ENCODE peak calls at places on chromosomes 3 and 15, in six cellular contexts. J, I, M, U, W and P are unnamed samples.

GRCh38 chr3:87311309-87311708 is 34.9 kb upstream of the POU1F1 start:
- DNase-seq in J (no peak), I (no peak), W (no peak), M (no peak), U (no peak), P (no peak)

GRCh38 chr15:96948981-96949380 is 618.5 kb downstream of the NR2F2 start:
- DNase-seq in U (no peak), J (no peak), I (no peak), W (no peak), M (no peak), P (no peak)

GRCh38 chr15:95884276-95884675 is 446.2 kb upstream of the NR2F2 start:
- DNase-seq in M (no peak), I (no peak), U (no peak), J (no peak), W (no peak), P (no peak)

GRCh38 chr3:141444586-141445285 is 42.1 kb upstream of the RASA2 start:
- DNase-seq in U (no peak), I (no peak), M (no peak), J (no peak), W (no peak), P (no peak)

GRCh38 chr15:75731248-75732100 is 18.8 kb upstream of the CSPG4 start:
- DNase-seq in U (no peak), W (no peak), I (no peak), M (no peak), J (peak; percentile 73), P (no peak)

GRCh38 chr3:188153498-188153948 is 434 bp upstream of the LPP start:
- DNase-seq in W (no peak), J (peak; percentile 84), U (peak; percentile 84), I (peak; percentile 83), M (peak; percentile 85), P (peak; percentile 51)

GRCh38 chr3:172549144-172549543 is 25.9 kb upstream of the TNFSF10 start:
- DNase-seq in M (no peak), W (no peak), I (no peak), J (no peak), U (no peak), P (no peak)

GRCh38 chr3:187736418-187736871 is 8.8 kb downstream of the BCL6 start:
- DNase-seq in U (no peak), I (no peak), W (no peak), J (no peak), M (no peak), P (no peak)

GRCh38 chr15:87045741-87046140 is 966.1 kb downstream of the AGBL1 start:
- DNase-seq in M (no peak), U (no peak), J (no peak), W (no peak), I (no peak), P (no peak)

GRCh38 chr15:31398677-31399260 is 72.1 kb downstream of the KLF13 start:
- DNase-seq in W (no peak), J (no peak), I (peak; percentile 66), M (no peak), U (no peak), P (no peak)

GRCh38 chr15:30059771-30060170 is 23.0 kb upstream of the GOLGA8J start:
- DNase-seq in M (no peak), I (no peak), U (no peak), J (no peak), W (no peak), P (no peak)

GRCh38 chr3:119570229-119570628 is 9.1 kb upstream of the ADPRH start:
- DNase-seq in J (no peak), U (no peak), W (no peak), I (no peak), M (no peak), P (no peak)

GRCh38 chr3:168094877-168095610 is 680 bp downstream of the GOLIM4 start:
- DNase-seq in M (peak; percentile 48), J (peak; percentile 32), W (peak; percentile 30), I (peak; percentile 72), U (peak; percentile 44), P (peak; percentile 83)

GRCh38 chr15:58392611-58393161 is 39.1 kb upstream of the LIPC start:
- DNase-seq in I (no peak), M (peak; percentile 47), W (no peak), J (no peak), U (no peak), P (no peak)

GRCh38 chr3:121747976-121748375 is 1.6 kb downstream of the GOLGB1 start:
- DNase-seq in I (no peak), M (no peak), U (no peak), J (no peak), W (no peak), P (no peak)

GRCh38 chr15:57160823-57161560 is 215.3 kb upstream of the CGNL1 start:
- DNase-seq in U (no peak), M (no peak), I (no peak), J (no peak), W (no peak), P (no peak)

GRCh38 chr3:120171134-120171863 is 77.1 kb upstream of the GSK3B start:
- DNase-seq in W (no peak), M (no peak), U (no peak), I (no peak), J (no peak), P (no peak)

GRCh38 chr3:4856986-4857385 is 122.3 kb upstream of the BHLHE40 start:
- DNase-seq in W (no peak), I (no peak), M (no peak), J (no peak), U (no peak), P (no peak)

DNA sequence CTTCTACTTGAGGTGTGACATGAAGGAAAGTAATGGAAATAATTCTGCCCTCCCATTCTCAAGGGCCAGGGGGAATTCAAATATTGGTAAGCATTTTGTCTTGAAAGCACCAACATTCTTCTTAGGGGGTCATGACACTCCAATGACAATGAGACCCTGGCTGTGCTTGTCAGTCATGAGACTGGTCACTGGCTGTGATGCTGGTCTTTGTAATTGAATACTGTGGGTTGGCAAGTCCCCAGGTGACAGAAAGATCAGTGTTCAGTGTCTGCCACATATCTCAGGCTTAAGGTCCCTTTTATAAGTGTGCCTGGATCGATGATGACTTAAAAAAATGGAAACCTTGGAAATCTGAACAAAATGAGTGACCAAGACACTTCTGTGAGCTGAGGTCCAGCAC is 151.4 kb downstream of the SNRPN start:
- DNase-seq in M (no peak), I (no peak), J (no peak), U (no peak), W (no peak), P (no peak)
- H3K9me3 ChIP-seq in M (peaks cover 16% of the 10 kb centered on the region), I (peaks cover 53% of the 10 kb centered on the region), J (peaks cover 41% of the 10 kb centered on the region), U (peaks cover 14% of the 10 kb centered on the region), W (no peaks in the 10 kb centered on the region), P (peaks cover 45% of the 10 kb centered on the region)

DNA sequence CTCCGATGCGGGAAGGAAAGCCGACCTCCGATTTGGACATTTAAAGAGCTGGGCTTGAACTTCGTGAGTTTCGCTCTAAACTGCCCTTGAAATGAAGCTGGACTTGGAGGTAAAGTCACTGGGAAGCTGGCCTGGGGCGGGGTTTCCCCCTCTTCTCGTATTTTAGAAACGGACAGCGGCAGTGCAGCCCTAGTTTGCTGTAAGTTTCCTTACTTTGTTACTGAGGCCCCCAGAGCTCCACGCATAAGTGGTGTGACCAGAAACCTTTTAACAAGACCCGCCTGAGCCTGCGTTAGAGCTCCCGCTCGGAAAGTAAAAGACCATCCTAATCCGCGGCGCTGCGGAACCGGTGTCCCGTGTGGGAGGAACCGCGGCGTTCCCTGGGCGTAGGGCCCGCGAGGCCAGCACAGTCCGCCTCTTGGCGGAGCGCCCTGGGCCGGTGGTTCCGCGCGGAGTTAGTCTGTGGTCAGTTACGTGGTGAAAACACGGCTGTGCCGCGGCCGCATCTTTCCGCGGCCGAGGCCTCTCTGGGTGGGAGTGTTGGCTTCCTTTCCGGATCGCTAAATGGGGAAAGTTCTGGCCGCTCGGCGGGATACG is 409 bp downstream of the B3GNT5 start:
- DNase-seq in I (peak; percentile 68), W (no peak), U (no peak), J (peak; percentile 84), M (peak; percentile 79), P (peak; percentile 19)
- TF ChIP-seq POLR2A in I (peak; percentile 73), W (no peak), U (no peak), J (peak; percentile 48), M (no peak), P (no peak)

DNA sequence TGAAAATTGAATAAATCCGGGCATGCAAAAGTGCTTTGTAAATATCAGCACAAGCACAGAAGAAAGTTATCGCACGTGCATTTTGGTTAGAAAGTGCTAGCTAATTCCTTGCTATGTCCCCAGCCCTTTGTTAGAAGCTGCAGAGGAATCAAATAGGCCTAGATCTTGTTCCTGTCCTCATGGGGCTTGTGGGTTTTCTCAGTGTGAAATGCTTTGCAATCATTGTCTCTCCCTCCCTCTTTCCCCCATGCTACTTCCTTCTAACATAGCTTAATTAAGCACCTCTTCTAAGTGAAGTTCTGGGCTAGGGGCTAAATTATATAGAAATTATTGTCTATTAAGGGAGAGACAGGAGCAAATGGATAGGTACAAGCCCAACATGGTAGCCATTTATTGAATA is 271.7 kb downstream of the RPLP1 start:
- DNase-seq in I (no peak), W (no peak), M (no peak), J (no peak), U (no peak), P (no peak)
- H3K4me1 ChIP-seq in I (no peaks in the 10 kb centered on the region), W (peaks cover 17% of the 10 kb centered on the region), M (no peaks in the 10 kb centered on the region), J (no peaks in the 10 kb centered on the region), U (no peaks in the 10 kb centered on the region), P (peaks cover 5% of the 10 kb centered on the region)

GRCh38 chr3:179495483-179495882 is 44.2 kb upstream of the GNB4 start:
- DNase-seq in U (no peak), I (no peak), M (no peak), W (no peak), J (no peak), P (no peak)
- H3K9me3 ChIP-seq in U (peaks cover 11% of the 10 kb centered on the region), I (peaks cover 29% of the 10 kb centered on the region), M (peaks cover 12% of the 10 kb centered on the region), W (peaks cover 12% of the 10 kb centered on the region), J (peaks cover 6% of the 10 kb centered on the region), P (no peaks in the 10 kb centered on the region)

GRCh38 chr15:90893175-90894090 is 9.1 kb downstream of the FES start:
- DNase-seq in M (no peak), U (no peak), W (no peak), J (no peak), I (no peak), P (no peak)
- TF ChIP-seq POLR2A in M (no peak), U (no peak), W (peak; percentile 18), J (no peak), I (no peak), P (no peak)

DNA sequence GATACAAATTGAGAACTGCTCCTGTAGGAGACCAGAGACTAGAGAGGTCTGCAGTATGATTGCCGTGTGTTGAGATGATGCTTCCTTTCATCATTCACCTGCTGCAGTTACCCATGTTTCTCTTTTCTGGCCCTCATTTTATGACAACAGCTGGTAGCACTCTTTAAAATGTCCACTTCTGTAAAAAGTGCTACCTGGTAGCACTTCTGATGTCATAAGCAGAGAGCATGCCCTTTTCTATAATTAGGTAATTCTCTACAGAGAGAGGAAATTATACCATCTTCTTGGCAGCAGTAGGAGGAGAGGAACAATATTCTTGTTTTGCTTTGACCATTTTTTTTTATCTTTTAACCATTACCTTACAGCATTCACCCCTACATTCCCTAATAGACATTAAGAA is 123.8 kb downstream of the PPM1L start:
- DNase-seq in M (no peak), I (no peak), J (no peak), W (no peak), U (no peak), P (no peak)
- H3K4me1 ChIP-seq in M (no peaks in the 10 kb centered on the region), I (no peaks in the 10 kb centered on the region), J (no peaks in the 10 kb centered on the region), W (no peaks in the 10 kb centered on the region), U (no peaks in the 10 kb centered on the region), P (no peaks in the 10 kb centered on the region)

DNA sequence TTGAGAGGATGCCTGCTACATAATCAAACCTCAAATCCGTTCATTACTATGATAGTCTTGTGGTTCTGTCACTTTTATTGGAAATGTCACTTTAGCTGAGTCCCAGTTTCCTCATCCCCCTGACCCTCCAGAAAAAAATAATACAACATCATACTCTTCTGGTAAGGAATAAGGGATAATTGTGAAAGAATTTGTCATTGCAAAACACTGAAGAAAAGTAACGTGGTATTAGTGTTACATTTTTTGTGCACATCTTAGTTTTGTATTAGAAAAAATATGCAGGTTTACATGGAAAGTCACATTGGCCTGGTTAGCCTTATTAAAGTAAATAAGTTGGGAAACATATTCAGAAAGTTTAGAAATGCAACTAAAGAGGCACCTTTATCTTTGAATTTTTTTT is 462.4 kb upstream of the RARB start:
- DNase-seq in J (no peak), I (no peak), W (no peak), U (no peak), M (no peak), P (no peak)
- H3K9me3 ChIP-seq in J (no peaks in the 10 kb centered on the region), I (no peaks in the 10 kb centered on the region), W (no peaks in the 10 kb centered on the region), U (no peaks in the 10 kb centered on the region), M (no peaks in the 10 kb centered on the region), P (no peaks in the 10 kb centered on the region)